ENCODE peak calls at places on chromosomes 4 and X, in nine cellular contexts. C is stomach, H is B cell, F is left lung, I is AG04450, P is A673, T is heart right ventricle, L is WERI-Rb-1, E is DND-41. Z is an unnamed sample.

GRCh38 chr4:139876328-139876941 is 210.8 kb downstream of the MGST2 start:
- DNase-seq in C (no peak), H (no peak), F (no peak), I (no peak), P (no peak), T (no peak), L (no peak), E (no peak), Z (no peak)

GRCh38 chrX:139851730-139852129 is 81.1 kb downstream of the ATP11C start:
- DNase-seq in C (no peak), H (no peak), F (no peak), I (peak), P (no peak), T (no peak), L (no peak), E (no peak), Z (no peak)

GRCh38 chrX:112424166-112424565 is 255.6 kb downstream of the LHFPL1 start:
- DNase-seq in C (no peak), H (no peak), F (no peak), I (no peak), P (no peak), T (no peak), L (peak), E (no peak), Z (no peak)

GRCh38 chr4:123478859-123479345 is 82.3 kb downstream of the SPRY1 start:
- DNase-seq in C (peak), H (no peak), F (no peak), I (no peak), P (no peak), T (no peak), L (no peak), E (no peak), Z (peak)

GRCh38 chr4:158786155-158786581 is 17.3 kb downstream of the FNIP2 start:
- DNase-seq in C (no peak), H (no peak), F (no peak), I (no peak), P (no peak), T (no peak), L (no peak), E (no peak), Z (no peak)

GRCh38 chr4:10173039-10173753 is 56.6 kb upstream of the WDR1 start:
- DNase-seq in C (peak), H (no peak), F (no peak), I (no peak), P (no peak), T (peak), L (no peak), E (no peak), Z (no peak)

GRCh38 chr4:155037031-155037430 is 171.4 kb upstream of the NPY2R start:
- DNase-seq in C (no peak), H (no peak), F (no peak), I (no peak), P (no peak), T (no peak), L (no peak), E (no peak), Z (no peak)

GRCh38 chrX:14697453-14697852 is 168.1 kb downstream of the GLRA2 start:
- DNase-seq in C (peak), H (peak), F (no peak), I (no peak), P (peak), T (no peak), L (peak), E (peak), Z (peak)

GRCh38 chr4:79540143-79540542 is 132.1 kb upstream of the GK2 start:
- DNase-seq in C (no peak), H (no peak), F (no peak), I (no peak), P (no peak), T (no peak), L (no peak), E (peak), Z (no peak)

GRCh38 chrX:93259029-93259428 is 414.3 kb downstream of the NAP1L3 start:
- DNase-seq in C (no peak), H (no peak), F (no peak), I (no peak), P (no peak), T (no peak), L (no peak), E (no peak), Z (no peak)

GRCh38 chrX:70280573-70280972 is 1.4 kb upstream of the RAB41 start:
- DNase-seq in C (no peak), H (no peak), F (no peak), I (no peak), P (no peak), T (no peak), L (no peak), E (no peak), Z (no peak)

GRCh38 chr4:152283806-152284470 is 252.0 kb downstream of the FBXW7 start:
- DNase-seq in C (no peak), H (no peak), F (no peak), I (no peak), P (no peak), T (no peak), L (no peak), E (no peak), Z (no peak)

GRCh38 chrX:38799995-38800394 is 1.3 kb upstream of the MID1IP1 start:
- DNase-seq in C (no peak), H (no peak), F (no peak), I (no peak), P (no peak), T (peak), L (peak), E (no peak), Z (no peak)

GRCh38 chr4:150219841-150220240 is 141.6 kb downstream of the DCLK2 start:
- DNase-seq in C (no peak), H (no peak), F (no peak), I (no peak), P (no peak), T (no peak), L (no peak), E (no peak), Z (no peak)

GRCh38 chrX:134026732-134027311 is 41.4 kb upstream of the GPC3 start:
- DNase-seq in C (peak), H (no peak), F (no peak), I (no peak), P (peak), T (peak), L (peak), E (peak), Z (peak)

GRCh38 chr4:77931452-77932135 is 69.0 kb downstream of the MRPL1 start:
- DNase-seq in C (no peak), H (no peak), F (no peak), I (no peak), P (no peak), T (no peak), L (no peak), E (no peak), Z (no peak)

GRCh38 chrX:131287556-131288179 is 1.4 kb downstream of the IGSF1 start:
- DNase-seq in C (no peak), H (no peak), F (no peak), I (no peak), P (no peak), T (no peak), L (no peak), E (no peak), Z (no peak)

GRCh38 chr4:30600246-30600645 is 119.9 kb upstream of the PCDH7 start:
- DNase-seq in C (no peak), H (no peak), F (no peak), I (no peak), P (peak), T (no peak), L (no peak), E (no peak), Z (no peak)

GRCh38 chrX:108216862-108217571 is 125.4 kb downstream of the ATG4A start:
- DNase-seq in C (no peak), H (no peak), F (no peak), I (no peak), P (no peak), T (no peak), L (no peak), E (no peak), Z (no peak)

GRCh38 chrX:152520653-152521052 is 69.5 kb upstream of the GABRA3 start:
- DNase-seq in C (no peak), H (no peak), F (no peak), I (no peak), P (no peak), T (no peak), L (no peak), E (no peak), Z (no peak)

GRCh38 chrX:41265615-41266014 is 68.3 kb upstream of the DDX3X start:
- DNase-seq in C (no peak), H (no peak), F (no peak), I (peak), P (peak), T (peak), L (no peak), E (no peak), Z (no peak)

GRCh38 chrX:55488559-55489314 is 911 bp downstream of the USP51 start:
- DNase-seq in C (peak), H (peak), F (peak), I (no peak), P (peak), T (peak), L (peak), E (peak), Z (peak)

GRCh38 chr4:84032372-84032771 is 466.7 kb downstream of the NKX6-1 start:
- DNase-seq in C (no peak), H (no peak), F (no peak), I (no peak), P (no peak), T (no peak), L (peak), E (no peak), Z (no peak)

GRCh38 chrX:131818297-131818936 is 204.7 kb upstream of the STK26 start:
- DNase-seq in C (no peak), H (no peak), F (no peak), I (no peak), P (no peak), T (no peak), L (no peak), E (no peak), Z (no peak)

GRCh38 chr4:83905952-83906351 is 370.0 kb downstream of the GPAT3 start:
- DNase-seq in C (no peak), H (no peak), F (no peak), I (no peak), P (peak), T (no peak), L (peak), E (peak), Z (peak)

GRCh38 chrX:40644821-40645358 is 2.5 kb downstream of the CXorf38 start:
- DNase-seq in C (peak), H (peak), F (no peak), I (no peak), P (peak), T (peak), L (no peak), E (peak), Z (no peak)

GRCh38 chr4:95318044-95318443 is 230.7 kb downstream of the UNC5C start:
- DNase-seq in C (no peak), H (no peak), F (no peak), I (no peak), P (no peak), T (no peak), L (no peak), E (no peak), Z (no peak)

DNA sequence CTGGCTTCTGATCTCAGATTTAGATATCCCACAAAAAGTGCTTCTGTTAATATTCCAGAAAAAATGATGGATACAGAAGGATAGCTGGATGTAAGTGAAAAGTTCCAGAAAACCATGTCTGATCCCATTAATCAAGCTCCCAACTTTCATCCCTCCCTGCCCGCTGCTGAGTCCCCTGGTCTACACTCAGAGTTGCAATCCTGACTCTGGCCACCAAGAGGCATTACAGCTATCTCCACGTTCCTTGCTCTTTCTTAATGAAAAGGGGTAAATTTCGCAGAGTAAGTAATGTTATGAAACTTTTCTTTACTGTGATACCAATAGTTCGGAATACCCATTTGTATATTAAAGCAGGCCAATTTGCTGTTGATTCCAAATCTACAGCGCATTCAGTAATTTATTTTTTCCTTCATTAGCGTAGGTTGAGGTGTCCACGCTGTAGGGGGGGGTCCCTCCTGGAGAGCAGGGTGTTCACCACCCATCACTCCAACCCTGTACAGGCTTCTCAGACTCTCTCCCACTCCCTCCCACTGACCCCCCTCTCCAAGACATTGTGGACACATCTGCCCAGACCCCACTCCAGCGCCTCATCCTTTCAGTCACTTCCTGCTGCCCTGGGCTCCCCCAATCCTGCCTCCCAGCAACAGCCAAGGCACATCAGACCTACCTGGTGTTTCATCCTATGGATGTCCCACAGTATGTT is 55.1 kb downstream of the RAB40A start:
- DNase-seq in C (no peak), H (peak), F (no peak), I (no peak), P (peak), T (peak), L (peak), E (peak), Z (peak)
- TF ChIP-seq CTCF in C (peak), H (no peak), F (peak), I (peak), P (peak), T (peak), L (peak), E (peak), Z (peak)

GRCh38 chr4:3674479-3674851 is 91.7 kb upstream of the ADRA2C start:
- DNase-seq in C (no peak), H (no peak), F (peak), I (no peak), P (no peak), T (no peak), L (no peak), E (no peak), Z (no peak)

GRCh38 chr4:3676196-3676595 is 90.0 kb upstream of the ADRA2C start:
- DNase-seq in C (no peak), H (no peak), F (peak), I (no peak), P (no peak), T (no peak), L (no peak), E (no peak), Z (no peak)

GRCh38 chr4:3676907-3677495 is 89.2 kb upstream of the ADRA2C start:
- DNase-seq in C (no peak), H (no peak), F (peak), I (no peak), P (no peak), T (no peak), L (no peak), E (no peak), Z (no peak)

GRCh38 chr4:3673716-3674478 is 92.3 kb upstream of the ADRA2C start:
- DNase-seq in C (no peak), H (no peak), F (peak), I (no peak), P (no peak), T (no peak), L (no peak), E (no peak), Z (no peak)

GRCh38 chr4:3675251-3676115 is 90.7 kb upstream of the ADRA2C start:
- DNase-seq in C (no peak), H (no peak), F (peak), I (no peak), P (no peak), T (no peak), L (no peak), E (no peak), Z (no peak)
- TF ChIP-seq CTCF in C (no peak), H (no peak), F (no peak), I (no peak), P (no peak), T (no peak), L (peak), E (no peak), Z (no peak)

GRCh38 chr4:6892190-6892908 is 17.3 kb upstream of the TBC1D14 start:
- DNase-seq in C (peak), H (peak), F (peak), I (no peak), P (no peak), T (peak), L (peak), E (peak), Z (peak)
- TF ChIP-seq CTCF in C (peak), H (no peak), F (no peak), I (no peak), P (peak), T (no peak), L (peak), E (no peak), Z (no peak)

GRCh38 chr4:54657194-54657555 is 582 bp upstream of the KIT start:
- DNase-seq in C (no peak), H (no peak), F (no peak), I (no peak), P (no peak), T (no peak), L (no peak), E (no peak), Z (peak)

GRCh38 chr4:54657556-54658313 is at the start of gene KIT:
- DNase-seq in C (peak), H (peak), F (peak), I (no peak), P (peak), T (peak), L (peak), E (no peak), Z (peak)

GRCh38 chr4:54660145-54660535 is 2.4 kb downstream of the KIT start:
- DNase-seq in C (no peak), H (no peak), F (no peak), I (no peak), P (no peak), T (no peak), L (no peak), E (no peak), Z (no peak)

GRCh38 chr4:54659213-54660144 is 1.7 kb downstream of the KIT start:
- DNase-seq in C (peak), H (no peak), F (no peak), I (no peak), P (no peak), T (no peak), L (no peak), E (no peak), Z (peak)

DNA sequence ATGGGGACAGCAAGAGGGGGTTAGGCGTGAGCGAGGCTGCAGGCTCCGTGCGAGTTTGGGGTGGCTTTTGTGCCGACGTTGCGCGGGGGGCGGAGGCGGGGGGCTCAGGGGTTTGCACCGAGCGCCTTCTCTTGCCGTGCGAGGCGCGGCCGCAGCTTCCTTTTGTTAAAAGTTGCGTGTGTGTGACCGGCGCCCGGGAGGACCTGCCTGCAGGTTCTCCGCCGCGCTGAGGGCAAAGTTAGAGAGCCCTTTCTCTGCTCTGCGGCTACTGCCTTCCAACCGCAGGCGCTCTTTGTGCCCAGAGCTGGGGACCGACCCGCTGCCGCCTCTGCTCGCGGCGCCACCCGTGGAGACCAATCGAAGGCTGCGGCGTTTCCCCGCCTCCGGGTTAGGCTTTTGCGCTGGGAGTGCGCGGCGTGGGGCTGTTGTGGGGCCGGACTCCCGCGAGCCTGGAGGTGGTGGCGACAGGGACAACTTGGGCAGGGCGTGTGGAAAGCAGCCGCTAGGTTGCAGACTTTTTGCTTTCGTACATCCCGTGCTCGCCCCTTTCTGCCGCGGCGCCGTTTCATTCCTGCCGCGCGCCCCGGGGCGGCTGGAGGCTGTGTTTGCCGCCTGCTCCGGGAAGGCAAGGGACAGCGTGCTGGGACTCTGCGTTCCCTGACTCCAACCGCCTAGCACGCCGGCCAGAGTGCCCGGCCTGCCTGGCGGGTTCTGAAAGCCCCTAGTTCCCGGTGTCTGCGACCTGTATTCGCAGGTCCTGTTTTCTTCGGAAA is 750 bp downstream of the KIT start:
- DNase-seq in C (peak), H (peak), F (peak), I (no peak), P (peak), T (peak), L (peak), E (no peak), Z (peak)
- TF ChIP-seq CTCF in C (peak), H (no peak), F (peak), I (peak), P (peak), T (peak), L (peak), E (no peak), Z (peak)

GRCh38 chr4:85613901-85614300 is 139.0 kb downstream of the ARHGAP24 start:
- DNase-seq in C (no peak), H (no peak), F (no peak), I (no peak), P (no peak), T (no peak), L (no peak), E (no peak), Z (no peak)
- TF ChIP-seq CTCF in C (no peak), H (no peak), F (no peak), I (no peak), P (no peak), T (no peak), L (no peak), E (no peak), Z (no peak)

GRCh38 chr4:186946682-186947294 is 223.1 kb upstream of the FAT1 start:
- DNase-seq in C (peak), H (no peak), F (peak), I (no peak), P (peak), T (no peak), L (no peak), E (no peak), Z (peak)
- TF ChIP-seq CTCF in C (peak), H (no peak), F (no peak), I (peak), P (peak), T (peak), L (peak), E (no peak), Z (peak)